ENCODE peak calls at places on chromosomes 2 and 18, in seven cellular contexts. C is upper lobe of right lung, J is kidney, U is transverse colon, M is AG04450, I is GM23338, L is pancreas. F is an unnamed sample.

GRCh38 chr2:68643011-68643873 is at the start of gene PROKR1:
- DNase-seq in I (peak), L (peak), C (peak), J (peak), U (peak), M (no peak), F (peak)

GRCh38 chr2:174681099-174681982 is 82.9 kb downstream of the CHRNA1 start:
- DNase-seq in J (no peak), L (no peak), I (peak), M (no peak), U (peak), C (no peak), F (no peak)

GRCh38 chr2:199219551-199219950 is 238.2 kb downstream of the SATB2 start:
- DNase-seq in J (no peak), M (no peak), L (no peak), U (no peak), I (no peak), C (no peak), F (no peak)

GRCh38 chr2:47336259-47337238 is 66.4 kb upstream of the MSH2 start:
- DNase-seq in C (no peak), L (no peak), M (no peak), J (no peak), U (peak), I (peak), F (no peak)

GRCh38 chr2:191626497-191627151 is 51.3 kb upstream of the NABP1 start:
- DNase-seq in I (no peak), J (no peak), C (no peak), M (no peak), U (no peak), L (no peak), F (no peak)

GRCh38 chr2:235747868-235748144 is 254.0 kb downstream of the AGAP1 start:
- DNase-seq in L (no peak), J (no peak), I (no peak), M (no peak), C (no peak), U (peak), F (no peak)

GRCh38 chr2:216221806-216222205 is 112.7 kb downstream of the XRCC5 start:
- DNase-seq in C (no peak), U (no peak), I (no peak), J (no peak), L (no peak), M (no peak), F (no peak)

GRCh38 chr18:11946756-11947155 is 34.6 kb upstream of the IMPA2 start:
- DNase-seq in C (no peak), U (no peak), J (no peak), M (no peak), L (no peak), I (peak), F (no peak)

GRCh38 chr2:202099515-202099914 is 26.5 kb downstream of the KIAA2012 start:
- DNase-seq in J (no peak), L (no peak), I (peak), U (no peak), C (no peak), M (no peak), F (no peak)

GRCh38 chr2:226429476-226429875 is 370.1 kb downstream of the IRS1 start:
- DNase-seq in C (no peak), L (no peak), U (no peak), I (no peak), M (no peak), J (no peak), F (no peak)

GRCh38 chr2:53859354-53860159 is at the start of gene GPR75:
- DNase-seq in U (no peak), I (peak), L (peak), M (no peak), J (peak), C (peak), F (peak)

GRCh38 chr2:102304268-102304667 is 7.1 kb upstream of the IL1RL1 start:
- DNase-seq in U (no peak), I (no peak), L (no peak), C (no peak), J (no peak), M (no peak), F (no peak)

GRCh38 chr2:170932166-170932565 is 3.1 kb downstream of the GORASP2 start:
- DNase-seq in I (no peak), M (no peak), L (no peak), J (no peak), C (no peak), U (no peak), F (no peak)

GRCh38 chr2:96249654-96250053 is 16.1 kb downstream of the TMEM127 start:
- DNase-seq in I (no peak), M (no peak), C (no peak), U (no peak), J (peak), L (no peak), F (no peak)

GRCh38 chr2:190791347-190791982 is 89.2 kb upstream of the GLS start:
- DNase-seq in L (no peak), I (no peak), J (peak), C (no peak), U (no peak), M (no peak), F (no peak)

GRCh38 chr2:217900010-217900779 is 102.6 kb downstream of the TNS1 start:
- DNase-seq in U (no peak), M (no peak), J (no peak), C (peak), L (peak), I (peak), F (no peak)

GRCh38 chr18:55833543-55833942 is 245.6 kb upstream of the TCF4 start:
- DNase-seq in M (peak), C (no peak), I (no peak), J (no peak), U (no peak), L (no peak), F (no peak)

GRCh38 chr2:149537098-149537726 is 50.4 kb downstream of the MMADHC start:
- DNase-seq in L (no peak), M (no peak), U (no peak), J (no peak), I (no peak), C (no peak), F (no peak)

GRCh38 chr2:178229927-178230326 is 35.6 kb downstream of the OSBPL6 start:
- DNase-seq in M (no peak), C (no peak), U (no peak), I (no peak), L (no peak), J (no peak), F (no peak)

GRCh38 chr18:3283908-3284307 is 22.0 kb downstream of the MYL12B start:
- DNase-seq in L (no peak), I (no peak), J (no peak), M (no peak), U (no peak), C (no peak), F (no peak)

GRCh38 chr2:165794520-165794882 is 454 bp upstream of the GALNT3 start:
- DNase-seq in J (peak), U (peak), I (peak), C (peak), M (no peak), L (no peak), F (peak)

GRCh38 chr18:49238433-49239042 is 221.9 kb downstream of the DYM start:
- DNase-seq in I (peak), U (no peak), L (no peak), M (no peak), J (no peak), C (no peak), F (no peak)

GRCh38 chr2:233369462-233369861 is 15.2 kb downstream of the DGKD start:
- DNase-seq in L (no peak), U (no peak), C (no peak), M (no peak), I (no peak), J (no peak), F (no peak)

GRCh38 chr2:231132126-231132525 is 7.3 kb upstream of the HTR2B start:
- DNase-seq in M (no peak), J (no peak), U (no peak), I (peak), L (no peak), C (no peak), F (no peak)

GRCh38 chr2:54665436-54665856 is 58.0 kb upstream of the EML6 start:
- DNase-seq in I (peak), U (peak), L (no peak), M (no peak), J (no peak), C (no peak), F (peak)

GRCh38 chr18:21960189-21960588 is 209.2 kb upstream of the GATA6 start:
- DNase-seq in L (no peak), I (no peak), U (no peak), M (no peak), C (no peak), J (no peak), F (no peak)

GRCh38 chr2:209974566-209974965 is 27.9 kb upstream of the RPE start:
- DNase-seq in J (no peak), U (no peak), M (no peak), I (no peak), C (no peak), L (no peak), F (no peak)

GRCh38 chr2:85132392-85132791 is 800 bp upstream of the TCF7L1 start:
- DNase-seq in U (no peak), M (no peak), I (peak), C (no peak), L (no peak), J (no peak), F (no peak)

GRCh38 chr2:159109552-159109951 is 141.1 kb downstream of the TANC1 start:
- DNase-seq in J (no peak), U (no peak), I (no peak), M (no peak), C (no peak), L (no peak), F (no peak)

GRCh38 chr18:6546229-6546628 is 131.5 kb upstream of the L3MBTL4 start:
- DNase-seq in U (no peak), L (no peak), C (no peak), I (no peak), J (no peak), M (no peak), F (no peak)

GRCh38 chr18:79912409-79912991 is 39.0 kb downstream of the SLC66A2 start:
- DNase-seq in L (no peak), M (no peak), C (no peak), J (peak), I (no peak), U (peak), F (no peak)

GRCh38 chr18:54357082-54357659 is 487 bp downstream of the STARD6 start:
- DNase-seq in L (no peak), U (no peak), M (no peak), J (no peak), I (no peak), C (no peak), F (no peak)
- H3K27ac ChIP-seq in L (no peak), U (peak), M (no peak), J (no peak), I (peak), C (no peak), F (peak)

GRCh38 chr2:25341753-25342371 is at the start of gene DNMT3A:
- DNase-seq in J (peak), I (peak), L (peak), U (peak), M (peak), C (peak), F (peak)
- H3K27ac ChIP-seq in J (peak), I (no peak), L (peak), U (peak), M (no peak), C (peak), F (peak)

GRCh38 chr2:173652731-173653426 is 298.2 kb downstream of the CDCA7 start:
- DNase-seq in U (no peak), L (no peak), J (no peak), M (peak), I (no peak), C (no peak), F (peak)
- H3K27ac ChIP-seq in U (peak), L (no peak), J (no peak), M (peak), I (no peak), C (no peak), F (peak)

GRCh38 chr2:239150125-239151011 is 250.5 kb downstream of the HDAC4 start:
- DNase-seq in I (no peak), J (peak), L (no peak), C (peak), U (no peak), M (no peak), F (peak)
- H3K27ac ChIP-seq in I (no peak), J (no peak), L (no peak), C (no peak), U (peak), M (no peak), F (peak)

GRCh38 chr2:52542297-52542696 is 1225.3 kb upstream of the CHAC2 start:
- DNase-seq in L (no peak), C (no peak), U (no peak), M (no peak), J (peak), I (no peak), F (no peak)
- H3K27ac ChIP-seq in L (no peak), C (no peak), U (no peak), M (no peak), J (no peak), I (no peak), F (no peak)

F was measured in stomach.